ENCODE peak calls at places on chromosomes 13 and 19, in four cellular contexts. One of them, this sample, is unnamed.

GRCh38 chr19:12913871-12914690 is 5.0 kb downstream of the SYCE2 start:
- DNase-seq in neuronal stem cell: no peak
- DNase-seq in H9: no peak
- DNase-seq in IMR-90: no peak
- DNase-seq in this sample: no peak

GRCh38 chr13:112967666-112968379 is 1.2 kb upstream of the MCF2L start:
- DNase-seq in neuronal stem cell: peak; percentile 40
- DNase-seq in H9: no peak
- DNase-seq in IMR-90: no peak
- DNase-seq in this sample: no peak

GRCh38 chr19:6060600-6061391 is 49.5 kb downstream of the RFX2 start:
- DNase-seq in neuronal stem cell: no peak
- DNase-seq in H9: peak; percentile 55
- DNase-seq in IMR-90: peak; percentile 16
- DNase-seq in this sample: no peak

GRCh38 chr13:40087021-40088002 is 431.9 kb downstream of the COG6 start:
- DNase-seq in H9: peak; percentile 39
- DNase-seq in IMR-90: no peak
- DNase-seq in neuronal stem cell: peak; percentile 15
- DNase-seq in this sample: no peak

GRCh38 chr13:105971312-105971711 is 564.1 kb downstream of the EFNB2 start:
- DNase-seq in H9: peak; percentile 35
- DNase-seq in IMR-90: no peak
- DNase-seq in neuronal stem cell: no peak
- DNase-seq in this sample: peak; percentile 71

GRCh38 chr19:44741841-44742352 is 6.6 kb upstream of the BCL3 start:
- DNase-seq in H9: peak; percentile 59
- DNase-seq in neuronal stem cell: no peak
- DNase-seq in IMR-90: peak; percentile 100
- DNase-seq in this sample: peak; percentile 100

GRCh38 chr19:54465367-54466109 is 2.0 kb upstream of the LENG9 start:
- DNase-seq in IMR-90: no peak
- DNase-seq in neuronal stem cell: no peak
- DNase-seq in H9: no peak
- DNase-seq in this sample: no peak

GRCh38 chr13:72643339-72643989 is 84.0 kb downstream of the MZT1 start:
- DNase-seq in H9: no peak
- DNase-seq in IMR-90: peak; percentile 44
- DNase-seq in neuronal stem cell: no peak
- DNase-seq in this sample: peak; percentile 51

GRCh38 chr19:7477758-7478157 is 11.1 kb downstream of the PEX11G start:
- DNase-seq in IMR-90: no peak
- DNase-seq in neuronal stem cell: no peak
- DNase-seq in H9: no peak
- DNase-seq in this sample: no peak

GRCh38 chr13:104163866-104164630 is 1097.8 kb upstream of the SLC10A2 start:
- DNase-seq in IMR-90: no peak
- DNase-seq in H9: no peak
- DNase-seq in neuronal stem cell: no peak
- DNase-seq in this sample: no peak

GRCh38 chr19:18861917-18862316 is 30.2 kb downstream of the UPF1 start:
- DNase-seq in IMR-90: no peak
- DNase-seq in H9: no peak
- DNase-seq in neuronal stem cell: no peak
- DNase-seq in this sample: no peak

GRCh38 chr19:6409346-6409745 is 15.3 kb downstream of the KHSRP start:
- DNase-seq in IMR-90: no peak
- DNase-seq in H9: no peak
- DNase-seq in neuronal stem cell: no peak
- DNase-seq in this sample: no peak

GRCh38 chr13:33448889-33449288 is 163.3 kb upstream of the STARD13 start:
- DNase-seq in H9: no peak
- DNase-seq in neuronal stem cell: no peak
- DNase-seq in IMR-90: no peak
- DNase-seq in this sample: no peak

GRCh38 chr19:29681422-29682235 is 16.4 kb downstream of the PLEKHF1 start:
- DNase-seq in IMR-90: no peak
- DNase-seq in neuronal stem cell: no peak
- DNase-seq in H9: no peak
- DNase-seq in this sample: no peak

GRCh38 chr13:24116103-24116502 is 44.4 kb upstream of the SPATA13 start:
- DNase-seq in IMR-90: no peak
- DNase-seq in H9: no peak
- DNase-seq in neuronal stem cell: no peak
- DNase-seq in this sample: peak; percentile 27

GRCh38 chr13:54004026-54004699 is 975.5 kb downstream of the OLFM4 start:
- DNase-seq in H9: no peak
- DNase-seq in IMR-90: no peak
- DNase-seq in neuronal stem cell: no peak
- DNase-seq in this sample: no peak

GRCh38 chr19:21569497-21569870 is 64.1 kb downstream of the ZNF429 start:
- DNase-seq in neuronal stem cell: no peak
- DNase-seq in IMR-90: no peak
- DNase-seq in H9: no peak
- DNase-seq in this sample: no peak

GRCh38 chr19:54517483-54517882 is 14.9 kb downstream of the LAIR2 start:
- DNase-seq in neuronal stem cell: peak; percentile 1
- DNase-seq in H9: peak; percentile 29
- DNase-seq in IMR-90: peak; percentile 2
- DNase-seq in this sample: peak; percentile 7

GRCh38 chr19:3986260-3987041 is 1.2 kb upstream of the EEF2 start:
- DNase-seq in H9: peak; percentile 81
- DNase-seq in IMR-90: peak; percentile 73
- DNase-seq in neuronal stem cell: peak; percentile 52
- DNase-seq in this sample: peak; percentile 88

GRCh38 chr13:23599083-23599925 is 29.1 kb downstream of the TNFRSF19 start:
- DNase-seq in H9: peak; percentile 44
- DNase-seq in IMR-90: no peak
- DNase-seq in neuronal stem cell: no peak
- DNase-seq in this sample: no peak

GRCh38 chr13:71867101-71867814 is at the start of gene DACH1:
- DNase-seq in IMR-90: peak; percentile 20
- DNase-seq in H9: peak; percentile 62
- DNase-seq in neuronal stem cell: peak; percentile 75
- DNase-seq in this sample: peak; percentile 98

GRCh38 chr19:56840452-56841193 is at the start of the genes PEG3 and ZIM2:
- DNase-seq in H9: no peak
- DNase-seq in IMR-90: no peak
- DNase-seq in neuronal stem cell: peak; percentile 82
- DNase-seq in this sample: no peak

GRCh38 chr19:21699197-21699596 is 68.2 kb downstream of the ZNF100 start:
- DNase-seq in neuronal stem cell: no peak
- DNase-seq in H9: peak; percentile 72
- DNase-seq in IMR-90: no peak
- DNase-seq in this sample: no peak

GRCh38 chr13:37534181-37534580 is 64.4 kb downstream of the POSTN start:
- DNase-seq in neuronal stem cell: no peak
- DNase-seq in IMR-90: peak; percentile 95
- DNase-seq in H9: no peak
- DNase-seq in this sample: no peak

GRCh38 chr19:51318687-51319675 is 7.5 kb downstream of the IGLON5 start:
- DNase-seq in H9: no peak
- DNase-seq in IMR-90: no peak
- DNase-seq in neuronal stem cell: no peak
- DNase-seq in this sample: no peak

GRCh38 chr19:22144394-22144793 is 52.4 kb downstream of the ZNF676 start:
- DNase-seq in neuronal stem cell: peak; percentile 9
- DNase-seq in IMR-90: peak; percentile 10
- DNase-seq in H9: no peak
- DNase-seq in this sample: peak; percentile 18

GRCh38 chr19:38013913-38014575 is 107.0 kb downstream of the SIPA1L3 start:
- DNase-seq in IMR-90: no peak
- DNase-seq in neuronal stem cell: no peak
- DNase-seq in H9: no peak
- DNase-seq in this sample: no peak

GRCh38 chr19:38012944-38013343 is 105.9 kb downstream of the SIPA1L3 start:
- DNase-seq in H9: no peak
- DNase-seq in neuronal stem cell: no peak
- DNase-seq in IMR-90: no peak
- DNase-seq in this sample: no peak

GRCh38 chr19:38015216-38015615 is 108.2 kb downstream of the SIPA1L3 start:
- DNase-seq in IMR-90: no peak
- DNase-seq in neuronal stem cell: no peak
- DNase-seq in H9: no peak
- DNase-seq in this sample: no peak

GRCh38 chr19:38017504-38018150 is 110.6 kb downstream of the SIPA1L3 start:
- DNase-seq in H9: no peak
- DNase-seq in IMR-90: no peak
- DNase-seq in neuronal stem cell: no peak
- DNase-seq in this sample: no peak

DNA sequence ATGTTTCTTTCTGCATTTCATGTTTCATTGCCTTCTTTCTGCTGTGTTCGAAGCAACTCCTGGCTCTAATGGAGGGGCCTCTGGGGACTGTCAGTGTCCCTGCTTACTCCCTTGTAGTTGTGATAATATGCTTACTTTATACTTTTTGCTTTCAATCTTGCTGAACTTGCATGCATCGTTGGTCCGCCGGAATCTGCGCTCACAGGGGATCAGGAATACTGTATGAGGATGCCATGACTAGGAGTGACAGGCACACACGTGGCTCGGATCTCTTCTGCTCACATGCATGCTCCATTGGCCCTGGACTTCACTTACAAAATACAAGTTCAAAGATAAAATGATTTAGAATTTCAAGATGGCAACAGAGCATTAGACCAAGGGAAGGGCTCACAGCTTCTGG is 108.8 kb downstream of the SIPA1L3 start:
- DNase-seq in IMR-90: no peak
- DNase-seq in H9: no peak
- DNase-seq in neuronal stem cell: no peak
- DNase-seq in this sample: no peak
- H3K14ac ChIP-seq in IMR-90: no peak overlapping the region
- H3K14ac ChIP-seq in H9: no peak overlapping the region
- H3K14ac ChIP-seq in neuronal stem cell: no peak overlapping the region
- H3K14ac ChIP-seq in this sample: no peak overlapping the region

GRCh38 chr13:78997902-78998654 is 339.1 kb upstream of the OBI1 start:
- DNase-seq in IMR-90: no peak
- DNase-seq in H9: no peak
- DNase-seq in neuronal stem cell: no peak
- DNase-seq in this sample: no peak

GRCh38 chr13:78998736-78999135 is 339.8 kb upstream of the OBI1 start:
- DNase-seq in neuronal stem cell: no peak
- DNase-seq in H9: no peak
- DNase-seq in IMR-90: no peak
- DNase-seq in this sample: no peak

GRCh38 chr13:78999494-78999893 is 340.5 kb upstream of the OBI1 start:
- DNase-seq in neuronal stem cell: no peak
- DNase-seq in H9: no peak
- DNase-seq in IMR-90: no peak
- DNase-seq in this sample: no peak

GRCh38 chr13:79003989-79004550 is 345.1 kb upstream of the OBI1 start:
- DNase-seq in H9: no peak
- DNase-seq in neuronal stem cell: no peak
- DNase-seq in IMR-90: no peak
- DNase-seq in this sample: no peak
- H3K14ac ChIP-seq in H9: no peak overlapping the region
- H3K14ac ChIP-seq in neuronal stem cell: no peak overlapping the region
- H3K14ac ChIP-seq in IMR-90: no peak overlapping the region
- H3K14ac ChIP-seq in this sample: no peak overlapping the region

GRCh38 chr13:39037880-39038568 is at the start of the genes NHLRC3 and PROSER1:
- DNase-seq in H9: peak; percentile 89
- DNase-seq in IMR-90: peak; percentile 88
- DNase-seq in neuronal stem cell: peak; percentile 88
- DNase-seq in this sample: peak; percentile 89

GRCh38 chr13:39038569-39038898 is 278 bp downstream of the NHLRC3 start:
- DNase-seq in H9: no peak
- DNase-seq in IMR-90: no peak
- DNase-seq in neuronal stem cell: no peak
- DNase-seq in this sample: peak; percentile 47

GRCh38 chr13:39036212-39036611 is 1.7 kb downstream of the PROSER1 start:
- DNase-seq in neuronal stem cell: no peak
- DNase-seq in H9: no peak
- DNase-seq in IMR-90: peak; percentile 4
- DNase-seq in this sample: peak; percentile 33

GRCh38 chr13:39039033-39039432 is 777 bp downstream of the NHLRC3 start:
- DNase-seq in H9: no peak
- DNase-seq in neuronal stem cell: no peak
- DNase-seq in IMR-90: no peak
- DNase-seq in this sample: no peak

DNA sequence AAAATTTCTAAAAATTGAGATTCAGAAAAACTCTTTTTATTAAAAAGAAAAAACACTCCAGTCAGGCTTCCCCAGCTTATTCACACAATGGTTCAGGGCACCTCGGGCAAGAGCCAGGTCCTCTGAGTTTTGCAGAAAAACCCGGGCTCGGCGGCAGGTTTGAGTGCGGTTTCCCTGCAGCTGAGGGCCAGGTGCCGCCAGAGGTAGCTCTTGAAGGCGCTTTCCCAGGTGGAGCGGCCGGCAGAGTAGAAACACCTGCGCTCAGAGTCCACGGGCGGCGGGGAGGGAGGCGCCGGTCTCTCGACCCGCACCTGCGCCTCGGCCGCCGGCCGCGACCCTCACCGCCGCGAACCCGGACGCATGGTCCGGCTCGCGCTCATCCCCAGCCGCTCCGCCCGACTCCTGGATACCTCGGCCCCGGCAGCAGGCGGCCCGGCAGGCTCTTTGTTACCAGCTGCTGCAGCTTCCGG is 444 bp downstream of the PROSER1 start:
- DNase-seq in IMR-90: no peak
- DNase-seq in neuronal stem cell: no peak
- DNase-seq in H9: no peak
- DNase-seq in this sample: peak; percentile 16
- H3K14ac ChIP-seq in IMR-90: no peak overlapping the region
- H3K14ac ChIP-seq in neuronal stem cell: peak overlapping the region; percentile 71
- H3K14ac ChIP-seq in H9: peak overlapping the region; percentile 62
- H3K14ac ChIP-seq in this sample: peak overlapping the region; percentile 8

DNA sequence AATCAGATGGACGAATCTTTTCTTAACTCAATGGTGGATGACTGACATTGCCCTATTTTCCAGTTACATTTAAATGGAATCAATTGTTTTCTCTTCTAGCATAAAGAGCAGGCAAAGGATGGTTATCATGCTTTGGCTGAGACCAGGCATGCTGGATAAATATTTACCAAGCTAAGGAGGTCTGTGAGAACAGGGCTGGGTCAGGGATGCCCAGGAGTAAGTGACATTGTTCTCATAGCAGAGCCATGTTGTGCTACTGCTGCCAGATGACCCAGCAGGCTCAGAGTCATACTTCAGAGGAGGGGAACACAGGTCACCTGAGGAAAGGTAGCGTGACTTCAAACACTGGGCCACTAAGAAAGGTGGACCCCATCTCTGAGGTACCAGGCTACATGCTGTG is 116.0 kb upstream of the RNF113B start:
- DNase-seq in IMR-90: no peak
- DNase-seq in H9: no peak
- DNase-seq in neuronal stem cell: no peak
- DNase-seq in this sample: no peak
- H3K14ac ChIP-seq in IMR-90: peak overlapping the region; percentile 63
- H3K14ac ChIP-seq in H9: no peak overlapping the region
- H3K14ac ChIP-seq in neuronal stem cell: no peak overlapping the region
- H3K14ac ChIP-seq in this sample: no peak overlapping the region

This sample was measured in mesenchymal stem cell.